ENCODE peak calls at places on chromosomes 6 and 20, in eight cellular contexts. One of them, this sample, is unnamed.

GRCh38 chr20:8540466-8540865 is 408.4 kb downstream of the PLCB1 start:
- DNase-seq in CD8-positive, alpha-beta T cell: no peak
- DNase-seq in GM20000: no peak
- DNase-seq in psoas muscle: no peak
- DNase-seq in tibial artery: no peak
- DNase-seq in WERI-Rb-1: no peak
- DNase-seq in bronchial epithelial cell: no peak
- DNase-seq in AG04450: no peak
- DNase-seq in this sample: no peak

GRCh38 chr6:42619963-42620362 is 56.1 kb downstream of the UBR2 start:
- DNase-seq in tibial artery: no peak
- DNase-seq in CD8-positive, alpha-beta T cell: no peak
- DNase-seq in psoas muscle: no peak
- DNase-seq in AG04450: no peak
- DNase-seq in WERI-Rb-1: no peak
- DNase-seq in bronchial epithelial cell: no peak
- DNase-seq in GM20000: no peak
- DNase-seq in this sample: no peak

GRCh38 chr6:160081398-160081797 is 40.2 kb upstream of the SLC22A1 start:
- DNase-seq in AG04450: no peak
- DNase-seq in tibial artery: no peak
- DNase-seq in GM20000: no peak
- DNase-seq in CD8-positive, alpha-beta T cell: no peak
- DNase-seq in WERI-Rb-1: no peak
- DNase-seq in bronchial epithelial cell: no peak
- DNase-seq in psoas muscle: no peak
- DNase-seq in this sample: no peak

GRCh38 chr6:139240161-139241010 is 51.4 kb downstream of the TXLNB start:
- DNase-seq in tibial artery: no peak
- DNase-seq in CD8-positive, alpha-beta T cell: no peak
- DNase-seq in WERI-Rb-1: no peak
- DNase-seq in GM20000: no peak
- DNase-seq in bronchial epithelial cell: peak
- DNase-seq in psoas muscle: no peak
- DNase-seq in AG04450: peak
- DNase-seq in this sample: no peak

GRCh38 chr6:90109141-90109540 is 187.5 kb downstream of the BACH2 start:
- DNase-seq in WERI-Rb-1: no peak
- DNase-seq in tibial artery: no peak
- DNase-seq in bronchial epithelial cell: no peak
- DNase-seq in AG04450: no peak
- DNase-seq in psoas muscle: no peak
- DNase-seq in GM20000: no peak
- DNase-seq in CD8-positive, alpha-beta T cell: no peak
- DNase-seq in this sample: no peak

GRCh38 chr6:56230976-56231566 is 16.3 kb downstream of the COL21A1 start:
- DNase-seq in bronchial epithelial cell: peak
- DNase-seq in CD8-positive, alpha-beta T cell: no peak
- DNase-seq in WERI-Rb-1: no peak
- DNase-seq in AG04450: no peak
- DNase-seq in tibial artery: no peak
- DNase-seq in GM20000: no peak
- DNase-seq in psoas muscle: no peak
- DNase-seq in this sample: no peak

GRCh38 chr6:113018351-113019151 is 671.4 kb downstream of the RFPL4B start:
- DNase-seq in AG04450: no peak
- DNase-seq in GM20000: no peak
- DNase-seq in psoas muscle: no peak
- DNase-seq in WERI-Rb-1: no peak
- DNase-seq in tibial artery: peak
- DNase-seq in bronchial epithelial cell: peak
- DNase-seq in CD8-positive, alpha-beta T cell: no peak
- DNase-seq in this sample: no peak

GRCh38 chr20:6827472-6827871 is 60.0 kb downstream of the BMP2 start:
- DNase-seq in psoas muscle: no peak
- DNase-seq in tibial artery: no peak
- DNase-seq in AG04450: no peak
- DNase-seq in CD8-positive, alpha-beta T cell: no peak
- DNase-seq in WERI-Rb-1: no peak
- DNase-seq in GM20000: no peak
- DNase-seq in bronchial epithelial cell: no peak
- DNase-seq in this sample: no peak

GRCh38 chr6:137967689-137968467 is 100.8 kb downstream of the TNFAIP3 start:
- DNase-seq in GM20000: no peak
- DNase-seq in AG04450: no peak
- DNase-seq in tibial artery: no peak
- DNase-seq in psoas muscle: no peak
- DNase-seq in CD8-positive, alpha-beta T cell: no peak
- DNase-seq in bronchial epithelial cell: no peak
- DNase-seq in WERI-Rb-1: no peak
- DNase-seq in this sample: no peak

GRCh38 chr20:6626805-6627204 is 140.7 kb upstream of the BMP2 start:
- DNase-seq in WERI-Rb-1: no peak
- DNase-seq in bronchial epithelial cell: no peak
- DNase-seq in psoas muscle: no peak
- DNase-seq in AG04450: no peak
- DNase-seq in GM20000: no peak
- DNase-seq in tibial artery: no peak
- DNase-seq in CD8-positive, alpha-beta T cell: no peak
- DNase-seq in this sample: no peak

GRCh38 chr6:141403103-141403502 is 729.6 kb upstream of the GJE1 start:
- DNase-seq in GM20000: no peak
- DNase-seq in tibial artery: no peak
- DNase-seq in bronchial epithelial cell: no peak
- DNase-seq in psoas muscle: no peak
- DNase-seq in AG04450: no peak
- DNase-seq in WERI-Rb-1: no peak
- DNase-seq in CD8-positive, alpha-beta T cell: no peak
- DNase-seq in this sample: no peak

GRCh38 chr6:42468273-42468672 is 16.5 kb upstream of the TRERF1 start:
- DNase-seq in bronchial epithelial cell: no peak
- DNase-seq in CD8-positive, alpha-beta T cell: no peak
- DNase-seq in WERI-Rb-1: no peak
- DNase-seq in psoas muscle: no peak
- DNase-seq in AG04450: no peak
- DNase-seq in tibial artery: no peak
- DNase-seq in GM20000: no peak
- DNase-seq in this sample: no peak

GRCh38 chr20:17179840-17180239 is 47.0 kb upstream of the PCSK2 start:
- DNase-seq in CD8-positive, alpha-beta T cell: no peak
- DNase-seq in WERI-Rb-1: no peak
- DNase-seq in GM20000: no peak
- DNase-seq in bronchial epithelial cell: no peak
- DNase-seq in AG04450: no peak
- DNase-seq in tibial artery: no peak
- DNase-seq in psoas muscle: no peak
- DNase-seq in this sample: no peak

GRCh38 chr6:33613794-33614166 is 7.3 kb upstream of the ITPR3 start:
- DNase-seq in CD8-positive, alpha-beta T cell: no peak
- DNase-seq in AG04450: no peak
- DNase-seq in GM20000: no peak
- DNase-seq in psoas muscle: no peak
- DNase-seq in tibial artery: peak
- DNase-seq in bronchial epithelial cell: peak
- DNase-seq in WERI-Rb-1: peak
- DNase-seq in this sample: no peak

GRCh38 chr6:40482532-40482931 is 104.6 kb downstream of the LRFN2 start:
- DNase-seq in GM20000: no peak
- DNase-seq in psoas muscle: no peak
- DNase-seq in bronchial epithelial cell: no peak
- DNase-seq in WERI-Rb-1: peak
- DNase-seq in CD8-positive, alpha-beta T cell: no peak
- DNase-seq in tibial artery: no peak
- DNase-seq in AG04450: no peak
- DNase-seq in this sample: no peak

GRCh38 chr20:4195499-4195898 is 180.1 kb upstream of the RNF24 start:
- DNase-seq in WERI-Rb-1: peak
- DNase-seq in tibial artery: no peak
- DNase-seq in CD8-positive, alpha-beta T cell: no peak
- DNase-seq in psoas muscle: no peak
- DNase-seq in AG04450: no peak
- DNase-seq in GM20000: no peak
- DNase-seq in bronchial epithelial cell: peak
- DNase-seq in this sample: peak

GRCh38 chr6:139981810-139982550 is 607.5 kb upstream of the CITED2 start:
- DNase-seq in CD8-positive, alpha-beta T cell: no peak
- DNase-seq in psoas muscle: no peak
- DNase-seq in tibial artery: no peak
- DNase-seq in bronchial epithelial cell: peak
- DNase-seq in GM20000: no peak
- DNase-seq in AG04450: no peak
- DNase-seq in WERI-Rb-1: peak
- DNase-seq in this sample: peak

GRCh38 chr6:44265003-44265842 is at the start of gene NFKBIE:
- DNase-seq in psoas muscle: peak
- DNase-seq in bronchial epithelial cell: peak
- DNase-seq in tibial artery: peak
- DNase-seq in AG04450: peak
- DNase-seq in WERI-Rb-1: peak
- DNase-seq in GM20000: peak
- DNase-seq in CD8-positive, alpha-beta T cell: peak
- DNase-seq in this sample: peak

GRCh38 chr6:1094306-1094705 is 217.6 kb upstream of the FOXQ1 start:
- DNase-seq in WERI-Rb-1: no peak
- DNase-seq in GM20000: no peak
- DNase-seq in CD8-positive, alpha-beta T cell: no peak
- DNase-seq in psoas muscle: no peak
- DNase-seq in tibial artery: no peak
- DNase-seq in AG04450: peak
- DNase-seq in bronchial epithelial cell: no peak
- DNase-seq in this sample: no peak

GRCh38 chr20:16580127-16580526 is 6.9 kb upstream of the KIF16B start:
- DNase-seq in GM20000: no peak
- DNase-seq in AG04450: no peak
- DNase-seq in bronchial epithelial cell: peak
- DNase-seq in CD8-positive, alpha-beta T cell: no peak
- DNase-seq in tibial artery: no peak
- DNase-seq in psoas muscle: peak
- DNase-seq in WERI-Rb-1: peak
- DNase-seq in this sample: no peak

GRCh38 chr6:42251500-42251899 is 33.8 kb upstream of the MRPS10 start:
- DNase-seq in AG04450: no peak
- DNase-seq in WERI-Rb-1: no peak
- DNase-seq in CD8-positive, alpha-beta T cell: no peak
- DNase-seq in bronchial epithelial cell: no peak
- DNase-seq in psoas muscle: no peak
- DNase-seq in tibial artery: no peak
- DNase-seq in GM20000: no peak
- DNase-seq in this sample: no peak

GRCh38 chr6:70119218-70119835 is 183.6 kb downstream of the COL9A1 start:
- DNase-seq in GM20000: no peak
- DNase-seq in bronchial epithelial cell: no peak
- DNase-seq in tibial artery: no peak
- DNase-seq in WERI-Rb-1: no peak
- DNase-seq in AG04450: no peak
- DNase-seq in CD8-positive, alpha-beta T cell: no peak
- DNase-seq in psoas muscle: no peak
- DNase-seq in this sample: no peak

GRCh38 chr6:159163901-159164370 is 5.3 kb upstream of the FNDC1 start:
- DNase-seq in bronchial epithelial cell: no peak
- DNase-seq in tibial artery: no peak
- DNase-seq in psoas muscle: no peak
- DNase-seq in AG04450: no peak
- DNase-seq in GM20000: no peak
- DNase-seq in WERI-Rb-1: no peak
- DNase-seq in CD8-positive, alpha-beta T cell: no peak
- DNase-seq in this sample: no peak

GRCh38 chr6:118319890-118320289 is 228.2 kb upstream of the PLN start:
- DNase-seq in bronchial epithelial cell: no peak
- DNase-seq in CD8-positive, alpha-beta T cell: no peak
- DNase-seq in psoas muscle: no peak
- DNase-seq in tibial artery: no peak
- DNase-seq in WERI-Rb-1: peak
- DNase-seq in GM20000: no peak
- DNase-seq in AG04450: no peak
- DNase-seq in this sample: no peak
- TF ChIP-seq CTCF in bronchial epithelial cell: no peak
- TF ChIP-seq CTCF in CD8-positive, alpha-beta T cell: no peak
- TF ChIP-seq CTCF in psoas muscle: peak
- TF ChIP-seq CTCF in tibial artery: no peak
- TF ChIP-seq CTCF in WERI-Rb-1: peak
- TF ChIP-seq CTCF in GM20000: no peak
- TF ChIP-seq CTCF in AG04450: no peak
- TF ChIP-seq CTCF in this sample: no peak

GRCh38 chr6:166862978-166863530 is 93.3 kb downstream of the RNASET2 start:
- DNase-seq in tibial artery: no peak
- DNase-seq in bronchial epithelial cell: no peak
- DNase-seq in AG04450: no peak
- DNase-seq in CD8-positive, alpha-beta T cell: no peak
- DNase-seq in psoas muscle: no peak
- DNase-seq in WERI-Rb-1: no peak
- DNase-seq in GM20000: no peak
- DNase-seq in this sample: no peak
- TF ChIP-seq CTCF in tibial artery: no peak
- TF ChIP-seq CTCF in bronchial epithelial cell: no peak
- TF ChIP-seq CTCF in AG04450: no peak
- TF ChIP-seq CTCF in CD8-positive, alpha-beta T cell: no peak
- TF ChIP-seq CTCF in psoas muscle: no peak
- TF ChIP-seq CTCF in WERI-Rb-1: no peak
- TF ChIP-seq CTCF in GM20000: no peak
- TF ChIP-seq CTCF in this sample: no peak

DNA sequence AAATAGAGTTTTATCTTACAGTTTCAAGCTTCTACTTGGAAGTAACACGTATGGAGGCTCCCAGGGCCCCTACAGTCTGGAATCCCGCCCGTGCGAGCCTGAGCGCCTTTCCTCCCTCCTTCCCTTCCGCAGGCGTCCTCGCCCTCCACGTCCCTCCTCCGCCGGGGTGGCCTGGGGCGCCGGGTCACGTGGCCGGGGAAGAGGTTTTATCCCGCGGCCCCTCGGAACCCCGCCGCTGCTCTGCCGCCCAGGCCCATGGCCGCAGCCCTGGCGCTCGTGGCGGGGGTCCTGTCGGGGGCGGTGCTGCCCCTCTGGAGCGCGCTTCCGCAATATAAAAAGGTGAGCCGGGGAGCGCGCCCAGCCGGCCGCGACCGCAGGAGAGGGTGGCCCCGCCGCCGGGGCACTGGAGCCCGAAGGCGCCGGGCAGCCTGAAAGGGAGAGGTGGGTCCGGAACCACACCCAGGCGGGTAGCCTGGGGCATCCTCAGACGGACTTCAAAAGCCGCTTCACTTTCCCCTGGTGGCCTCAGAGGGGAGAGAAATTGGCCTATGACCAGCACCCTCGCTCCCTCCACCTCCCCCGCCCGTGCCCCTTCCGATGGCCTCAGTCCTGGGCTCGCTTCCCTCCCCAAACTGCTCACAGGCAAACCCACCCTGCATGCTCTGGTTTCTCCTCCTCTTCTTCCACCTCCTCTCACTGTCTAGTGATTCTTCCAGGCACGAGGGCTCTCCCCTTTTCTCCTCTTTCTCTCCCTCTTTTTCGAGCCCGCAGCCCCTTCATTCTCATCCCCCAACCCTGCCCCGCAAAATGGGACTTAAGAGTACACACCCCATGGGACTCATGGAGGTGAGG is at the start of gene CLPSL2:
- DNase-seq in tibial artery: no peak
- DNase-seq in CD8-positive, alpha-beta T cell: no peak
- DNase-seq in WERI-Rb-1: peak
- DNase-seq in GM20000: peak
- DNase-seq in bronchial epithelial cell: no peak
- DNase-seq in psoas muscle: no peak
- DNase-seq in AG04450: no peak
- DNase-seq in this sample: no peak
- TF ChIP-seq CTCF in tibial artery: no peak
- TF ChIP-seq CTCF in CD8-positive, alpha-beta T cell: no peak
- TF ChIP-seq CTCF in WERI-Rb-1: no peak
- TF ChIP-seq CTCF in GM20000: no peak
- TF ChIP-seq CTCF in bronchial epithelial cell: no peak
- TF ChIP-seq CTCF in psoas muscle: no peak
- TF ChIP-seq CTCF in AG04450: no peak
- TF ChIP-seq CTCF in this sample: no peak

GRCh38 chr6:5401845-5402738 is 140.8 kb downstream of the FARS2 start:
- DNase-seq in AG04450: no peak
- DNase-seq in WERI-Rb-1: no peak
- DNase-seq in tibial artery: no peak
- DNase-seq in psoas muscle: no peak
- DNase-seq in GM20000: no peak
- DNase-seq in CD8-positive, alpha-beta T cell: no peak
- DNase-seq in bronchial epithelial cell: peak
- DNase-seq in this sample: no peak
- TF ChIP-seq CTCF in AG04450: peak
- TF ChIP-seq CTCF in WERI-Rb-1: peak
- TF ChIP-seq CTCF in tibial artery: no peak
- TF ChIP-seq CTCF in psoas muscle: peak
- TF ChIP-seq CTCF in GM20000: no peak
- TF ChIP-seq CTCF in CD8-positive, alpha-beta T cell: peak
- TF ChIP-seq CTCF in bronchial epithelial cell: peak
- TF ChIP-seq CTCF in this sample: peak

This sample was measured in endothelial cell.